ENCODE peak calls at places on chromosomes 3 and 15, in seven cellular contexts. C, K, G, W, Q, L and Y are unnamed samples. For H3K4me1, the result is how much of the 10 kb centered on the place peaks cover.

GRCh38 chr15:50675524-50676144 is 11.0 kb downstream of the TRPM7 start:
- DNase-seq in K (no peak), C (no peak), G (no peak), Q (no peak), W (no peak), L (no peak), Y (no peak)

GRCh38 chr3:123140591-123140990 is 61.2 kb upstream of the SEC22A start:
- DNase-seq in L (no peak), K (no peak), Q (no peak), G (peak), C (no peak), W (no peak), Y (no peak)

GRCh38 chr15:40879609-40880008 is 5.6 kb upstream of the RHOV start:
- DNase-seq in K (no peak), L (no peak), G (no peak), W (no peak), C (no peak), Q (no peak), Y (no peak)

GRCh38 chr3:114455432-114455831 is 161.6 kb downstream of the TIGIT start:
- DNase-seq in C (no peak), G (no peak), L (no peak), W (no peak), Q (no peak), K (no peak), Y (no peak)

GRCh38 chr3:24628523-24629258 is 134.0 kb upstream of the THRB start:
- DNase-seq in L (no peak), Q (no peak), G (no peak), C (no peak), W (no peak), K (no peak), Y (no peak)

GRCh38 chr15:71118881-71119632 is 3.8 kb downstream of the THSD4 start:
- DNase-seq in W (no peak), L (no peak), Q (no peak), C (no peak), G (no peak), K (no peak), Y (no peak)

GRCh38 chr15:64774556-64775523 is 549 bp downstream of the RBPMS2 start:
- DNase-seq in L (peak), Q (peak), W (no peak), K (peak), G (no peak), C (no peak), Y (peak)

GRCh38 chr15:81279621-81280051 is 44.3 kb downstream of the STARD5 start:
- DNase-seq in W (no peak), C (no peak), L (no peak), K (no peak), Q (no peak), G (no peak), Y (no peak)

GRCh38 chr15:92974183-92974915 is 74.2 kb downstream of the CHD2 start:
- DNase-seq in W (no peak), Q (no peak), L (no peak), K (no peak), C (no peak), G (no peak), Y (no peak)

GRCh38 chr15:65816441-65816840 is 24.3 kb upstream of the DENND4A start:
- DNase-seq in C (no peak), K (no peak), L (no peak), W (no peak), Q (no peak), G (no peak), Y (no peak)

GRCh38 chr3:126529585-126530170 is 5.7 kb downstream of the CHST13 start:
- DNase-seq in C (no peak), K (no peak), L (no peak), G (peak), W (no peak), Q (no peak), Y (no peak)

GRCh38 chr3:126528419-126528799 is 4.5 kb downstream of the CHST13 start:
- DNase-seq in Q (no peak), L (no peak), K (no peak), C (no peak), G (peak), W (no peak), Y (no peak)

GRCh38 chr3:126531051-126531330 is 7.0 kb downstream of the CHST13 start:
- DNase-seq in C (no peak), Q (no peak), L (no peak), K (no peak), W (no peak), G (no peak), Y (no peak)

GRCh38 chr3:126528800-126529541 is 5.0 kb downstream of the CHST13 start:
- DNase-seq in W (no peak), Q (no peak), K (no peak), G (peak), C (no peak), L (no peak), Y (peak)

GRCh38 chr3:126530171-126531050 is 6.5 kb downstream of the CHST13 start:
- DNase-seq in Q (peak), L (no peak), G (peak), C (no peak), K (peak), W (no peak), Y (no peak)
- H3K4me3 ChIP-seq in Q (no peak), L (no peak), G (no peak), C (no peak), K (no peak), W (no peak), Y (no peak)

DNA sequence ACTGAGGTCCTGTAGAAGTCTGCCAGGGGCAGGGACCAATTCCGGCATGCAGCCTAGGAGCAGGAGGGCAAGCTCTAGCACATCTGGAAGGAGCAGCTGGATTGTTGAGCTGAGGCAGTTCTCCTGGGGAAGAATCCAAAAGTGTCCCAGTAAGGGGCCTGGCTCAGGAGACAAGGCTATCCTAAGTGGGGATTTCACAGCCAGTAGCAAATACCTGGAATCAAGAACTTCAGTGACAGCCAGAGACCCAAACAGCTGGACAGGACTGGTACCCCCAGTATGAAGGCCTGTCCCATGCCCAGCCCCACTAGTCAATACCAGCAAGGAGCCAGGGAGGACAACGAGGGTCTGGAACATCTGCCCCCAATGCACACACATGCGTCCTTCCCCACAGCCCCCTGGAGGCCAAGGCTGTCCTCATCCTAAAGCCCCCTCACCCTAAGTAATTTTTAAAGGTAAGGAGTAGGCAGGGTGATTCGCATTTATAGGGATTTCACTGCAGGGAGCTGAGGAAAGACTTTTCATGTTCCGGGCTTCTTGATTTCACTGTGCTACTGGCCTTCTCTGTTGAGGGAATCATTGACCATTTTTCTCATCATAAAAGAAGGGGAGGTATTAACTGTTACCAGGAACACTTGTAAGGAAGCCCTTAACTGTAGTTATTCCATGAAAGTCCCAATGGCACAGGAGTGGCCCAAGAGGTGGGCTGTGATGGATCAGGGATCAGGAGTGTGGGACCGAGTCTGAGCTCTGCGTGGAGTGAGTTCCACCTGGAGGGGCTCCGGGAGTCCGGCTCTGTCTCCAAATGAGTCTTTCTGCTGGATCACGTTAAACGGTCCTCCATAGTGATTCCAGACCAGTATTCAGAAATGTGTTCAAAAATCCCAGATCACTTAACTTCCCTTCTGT is 2.6 kb upstream of the CHSY1 start:
- DNase-seq in W (no peak), C (no peak), Q (no peak), G (no peak), K (no peak), L (no peak), Y (no peak)
- H3K4me1 ChIP-seq in W (under half), C (under half), Q (under half), G (under half), K (under half), L (under half), Y (under half)

DNA sequence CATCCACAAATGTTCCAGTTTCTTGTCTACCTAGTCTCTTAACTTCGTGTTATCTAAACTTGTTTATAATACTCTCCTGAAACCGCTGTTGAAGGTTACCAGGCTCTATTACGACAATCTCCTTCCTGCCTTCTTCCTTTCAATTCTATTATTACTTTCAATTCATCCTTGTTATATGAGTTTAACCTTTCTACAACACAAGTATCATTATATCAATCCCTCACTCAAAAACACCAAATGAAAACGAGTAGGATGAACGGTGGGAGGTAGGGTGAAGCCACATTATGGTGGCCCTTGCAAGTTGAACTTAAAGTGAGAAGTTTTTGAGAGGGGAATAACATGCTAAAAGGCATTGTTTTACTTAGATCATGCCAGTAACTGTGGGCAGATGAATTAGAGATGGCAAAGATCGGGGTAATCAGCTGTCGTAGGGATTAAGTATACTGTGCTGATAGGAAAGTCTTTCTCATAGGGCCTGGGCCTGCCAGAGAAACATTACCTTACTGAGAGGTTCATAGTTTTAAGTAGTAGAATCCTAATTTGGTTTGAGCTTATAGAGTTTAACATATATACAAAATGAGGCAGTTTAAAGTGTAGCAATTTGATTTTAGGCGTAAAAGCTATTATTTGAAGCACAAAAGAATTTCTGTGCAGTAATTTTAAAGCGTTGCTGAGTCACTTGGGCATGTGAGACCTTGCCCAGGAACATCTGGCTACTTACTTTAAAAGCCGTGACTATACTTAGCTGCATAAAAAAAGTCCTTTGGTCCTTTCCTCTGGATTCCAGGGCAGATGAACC is 3.4 kb upstream of the CEP97 start:
- DNase-seq in L (no peak), C (no peak), Q (no peak), W (no peak), G (no peak), K (no peak), Y (no peak)
- H3K27ac ChIP-seq in L (peak), C (no peak), Q (no peak), W (no peak), G (no peak), K (no peak), Y (no peak)

DNA sequence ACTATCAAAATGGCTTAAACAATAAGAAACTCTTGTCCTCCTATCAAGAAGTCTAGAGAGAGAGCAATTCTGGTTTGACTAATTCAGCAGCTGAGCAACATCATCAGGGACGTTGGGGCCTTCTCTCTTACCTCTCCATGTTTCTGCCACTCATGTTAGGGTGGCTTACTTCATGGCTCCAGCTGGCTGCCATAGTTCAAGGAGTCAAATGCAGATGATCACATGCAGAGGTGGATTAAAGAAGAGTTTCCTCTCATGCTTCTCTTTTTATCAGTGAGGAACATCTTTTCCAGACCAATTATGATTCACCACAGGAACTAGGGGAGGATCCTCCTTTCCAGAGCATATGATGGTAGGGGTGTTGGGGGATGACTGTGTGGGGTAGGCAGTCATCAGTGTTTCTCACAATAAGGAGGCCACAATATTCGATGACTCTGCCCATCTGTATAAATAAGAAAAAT is 45.5 kb downstream of the NEK11 start:
- DNase-seq in L (no peak), Q (no peak), C (no peak), K (no peak), G (no peak), W (no peak), Y (no peak)
- H3K4me3 ChIP-seq in L (no peak), Q (no peak), C (no peak), K (no peak), G (no peak), W (no peak), Y (no peak)

DNA sequence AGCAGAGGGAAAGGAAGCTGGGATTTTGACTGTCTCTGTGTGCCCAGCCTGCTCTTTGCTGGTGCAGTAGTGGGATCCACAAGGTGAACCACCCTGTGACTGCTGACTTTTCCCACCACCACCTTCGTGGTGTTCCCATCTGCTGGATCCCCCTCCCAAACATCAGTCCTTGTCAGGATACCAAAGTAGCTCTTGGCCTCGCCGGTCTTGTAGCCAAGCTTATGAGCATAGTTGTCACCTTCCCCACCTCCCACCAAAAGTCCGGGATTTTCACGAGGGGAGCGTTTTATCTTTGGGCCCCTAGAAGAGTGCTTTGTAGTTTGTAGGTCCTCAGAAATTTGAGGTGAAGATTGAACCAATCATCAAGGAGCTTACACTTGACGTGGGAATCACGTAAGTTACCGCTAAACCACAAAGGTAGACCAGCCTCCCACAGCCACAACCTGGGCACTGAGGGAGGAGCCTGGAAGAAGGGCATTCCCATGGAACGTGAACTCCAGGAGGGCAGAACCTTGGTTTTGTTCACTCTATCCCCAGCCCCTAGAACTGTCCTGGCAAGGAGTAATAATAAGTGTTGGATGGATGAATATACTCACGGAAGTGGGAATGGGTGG is 892 bp upstream of the TEX264 start:
- DNase-seq in C (peak), W (no peak), L (no peak), Q (no peak), K (no peak), G (peak), Y (no peak)
- H3K4me1 ChIP-seq in C (half or more), W (under half), L (under half), Q (under half), K (under half), G (under half), Y (under half)

GRCh38 chr15:68584704-68585573 is 6.1 kb downstream of the CORO2B start:
- DNase-seq in Q (no peak), G (no peak), W (no peak), L (no peak), K (no peak), C (no peak), Y (no peak)
- H3K27ac ChIP-seq in Q (peak), G (no peak), W (no peak), L (no peak), K (peak), C (no peak), Y (no peak)